ENCODE peak calls at places on chromosomes 11 and 22, in nine cellular contexts. Z is choroid plexus epithelial cell, J is endothelial cell of umbilical vein, O is fibroblast of lung, R is BE2C, W is H7, Y is adipocyte, C is gastrocnemius medialis, T is colonic mucosa. N is an unnamed sample.

GRCh38 chr22:47842119-47842518 is 1079.7 kb downstream of the TBC1D22A start:
- DNase-seq in Z (no peak), J (no peak), O (no peak), R (no peak), W (peak), Y (no peak), C (no peak), T (no peak), N (no peak)

GRCh38 chr22:49619301-49619700 is 208.4 kb downstream of the BRD1 start:
- DNase-seq in Z (no peak), J (no peak), O (no peak), R (peak), W (no peak), Y (no peak), C (no peak), T (no peak), N (no peak)

GRCh38 chr11:117565709-117566108 is 231.3 kb downstream of the DSCAML1 start:
- DNase-seq in Z (no peak), J (no peak), O (no peak), R (peak), W (peak), Y (no peak), C (no peak), T (no peak), N (no peak)

GRCh38 chr11:128039140-128040021 is 548.0 kb downstream of the ETS1 start:
- DNase-seq in Z (peak), J (peak), O (peak), R (no peak), W (no peak), Y (peak), C (peak), T (peak), N (peak)

GRCh38 chr22:19505735-19506126 is 18.5 kb downstream of the CLDN5 start:
- DNase-seq in Z (no peak), J (no peak), O (no peak), R (no peak), W (no peak), Y (no peak), C (no peak), T (no peak), N (no peak)

GRCh38 chr22:37639771-37640590 is 512 bp downstream of the SH3BP1 start:
- DNase-seq in Z (no peak), J (no peak), O (no peak), R (no peak), W (peak), Y (peak), C (no peak), T (no peak), N (no peak)

GRCh38 chr11:76653674-76654309 is 16.8 kb downstream of the LRRC32 start:
- DNase-seq in Z (peak), J (no peak), O (peak), R (no peak), W (no peak), Y (peak), C (peak), T (peak), N (no peak)

GRCh38 chr11:2664331-2664730 is 35.5 kb downstream of the KCNQ1OT1 start:
- DNase-seq in Z (no peak), J (no peak), O (no peak), R (no peak), W (peak), Y (no peak), C (no peak), T (peak), N (no peak)

GRCh38 chr11:3014314-3014938 is 22.3 kb upstream of the NAP1L4 start:
- DNase-seq in Z (peak), J (no peak), O (no peak), R (no peak), W (no peak), Y (no peak), C (no peak), T (no peak), N (no peak)

GRCh38 chr22:35401863-35402262 is 1.9 kb downstream of the MCM5 start:
- DNase-seq in Z (no peak), J (no peak), O (no peak), R (no peak), W (no peak), Y (no peak), C (no peak), T (no peak), N (no peak)
- H3K4me3 ChIP-seq in Z (no peak), J (no peak), O (no peak), R (no peak), W (no peak), Y (no peak), C (no peak), T (no peak), N (peak)

GRCh38 chr11:62678433-62678769 is 472 bp downstream of the UBXN1 start:
- DNase-seq in Z (no peak), J (no peak), O (no peak), R (no peak), W (no peak), Y (no peak), C (no peak), T (no peak), N (no peak)
- H3K4me3 ChIP-seq in Z (peak), J (peak), O (peak), R (peak), W (peak), Y (peak), C (peak), T (peak), N (peak)

DNA sequence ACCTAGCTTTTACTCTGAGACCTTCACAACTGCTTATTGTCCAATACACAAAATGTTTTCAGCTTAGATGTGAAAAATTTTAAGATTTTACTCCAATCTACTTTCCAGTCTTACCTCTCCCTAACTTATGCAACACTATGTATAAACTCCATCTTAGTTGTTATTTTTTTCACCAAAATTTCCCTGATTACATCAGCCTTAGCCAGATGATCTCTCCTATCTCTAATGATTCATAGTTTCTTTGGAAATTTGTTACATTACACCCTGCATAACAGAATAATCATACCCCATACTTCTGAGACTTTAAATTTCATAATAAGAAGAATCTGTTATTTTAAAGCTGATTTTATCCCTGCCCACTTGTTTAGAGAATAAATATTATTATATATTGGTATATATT is 620.9 kb upstream of the ANO3 start:
- DNase-seq in Z (peak), J (no peak), O (no peak), R (no peak), W (no peak), Y (peak), C (no peak), T (no peak), N (no peak)
- H3K4me3 ChIP-seq in Z (no peak), J (no peak), O (no peak), R (no peak), W (no peak), Y (no peak), C (no peak), T (no peak), N (no peak)

GRCh38 chr11:46333129-46333947 is 13.9 kb upstream of the DGKZ start:
- DNase-seq in Z (no peak), J (no peak), O (no peak), R (no peak), W (peak), Y (peak), C (no peak), T (no peak), N (peak)
- H3K4me3 ChIP-seq in Z (peak), J (peak), O (no peak), R (no peak), W (peak), Y (peak), C (peak), T (peak), N (peak)

GRCh38 chr11:16605440-16605970 is 132.9 kb upstream of the C11orf58 start:
- DNase-seq in Z (no peak), J (peak), O (peak), R (no peak), W (peak), Y (peak), C (peak), T (peak), N (peak)

GRCh38 chr11:16607675-16608644 is 130.5 kb upstream of the C11orf58 start:
- DNase-seq in Z (no peak), J (peak), O (peak), R (no peak), W (peak), Y (peak), C (peak), T (peak), N (peak)

GRCh38 chr11:16605971-16606783 is 132.3 kb upstream of the C11orf58 start:
- DNase-seq in Z (peak), J (peak), O (peak), R (peak), W (peak), Y (peak), C (peak), T (peak), N (peak)

GRCh38 chr11:16604784-16605439 is 133.5 kb upstream of the C11orf58 start:
- DNase-seq in Z (no peak), J (peak), O (peak), R (peak), W (peak), Y (peak), C (peak), T (peak), N (peak)

DNA sequence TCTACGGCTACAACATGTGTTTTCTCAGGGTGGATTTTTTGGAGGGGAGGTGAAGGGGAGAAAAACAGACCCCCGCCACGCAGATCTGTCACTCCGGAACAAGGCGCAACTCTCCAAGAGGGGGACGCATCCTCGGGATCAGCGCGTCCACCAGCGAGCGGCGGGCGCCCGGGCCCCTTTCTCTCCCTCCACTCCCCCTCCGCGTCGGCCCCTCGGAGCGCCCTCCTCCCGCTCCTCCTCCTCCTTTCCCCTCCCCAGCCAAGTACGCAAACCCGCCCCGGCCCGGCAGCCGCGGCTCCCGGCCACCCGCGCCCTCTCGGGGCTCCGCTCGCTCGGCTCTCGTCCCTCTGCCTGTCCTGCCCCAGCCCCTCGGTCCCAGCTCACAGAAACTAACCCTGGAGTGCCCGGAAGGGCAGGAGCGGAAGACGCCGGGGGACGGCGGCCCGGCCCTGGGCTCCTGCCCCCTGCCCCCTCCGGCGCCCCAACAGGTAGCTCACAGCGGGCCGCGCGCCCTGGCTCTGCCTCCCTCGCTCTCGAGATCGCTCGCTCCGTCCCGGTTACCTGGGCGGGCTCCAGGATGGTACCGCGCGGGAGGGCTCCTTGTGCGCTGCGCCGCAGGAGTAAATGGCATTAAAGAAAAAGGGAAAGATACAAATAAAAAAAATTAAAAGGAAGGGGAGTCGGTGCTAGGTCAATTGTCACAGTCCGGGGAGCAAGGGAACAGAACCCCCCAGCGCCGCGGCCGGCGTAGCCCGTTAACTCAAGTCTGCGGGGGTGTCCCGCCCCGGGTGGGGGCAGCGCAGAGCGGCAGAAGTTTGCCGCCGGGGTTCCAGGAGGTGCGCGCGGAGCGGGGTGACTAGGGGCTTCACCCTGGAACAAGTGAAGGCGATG is 131.4 kb upstream of the C11orf58 start:
- DNase-seq in Z (no peak), J (no peak), O (peak), R (no peak), W (peak), Y (peak), C (peak), T (no peak), N (peak)
- H3K4me3 ChIP-seq in Z (peak), J (peak), O (peak), R (peak), W (peak), Y (peak), C (peak), T (peak), N (peak)

N was measured in A673.